ENCODE peak calls at places on chromosome 12, in five cellular contexts. T, M, F, V and L are unnamed samples.

GRCh38 chr12:46266869-46267617 is 1.8 kb downstream of the SLC38A1 start:
- DNase-seq in T (peak; percentile 24), M (peak; percentile 91), F (peak; percentile 65), V (peak; percentile 46), L (peak; percentile 55)

GRCh38 chr12:3543826-3544225 is 52.8 kb downstream of the PRMT8 start:
- DNase-seq in T (no peak), M (no peak), F (no peak), V (no peak), L (no peak)

GRCh38 chr12:104933778-104934177 is 24.3 kb downstream of the SLC41A2 start:
- DNase-seq in T (no peak), M (no peak), F (no peak), V (no peak), L (no peak)

GRCh38 chr12:131253376-131254026 is 299.8 kb downstream of the ADGRD1 start:
- DNase-seq in T (no peak), M (no peak), F (no peak), V (no peak), L (no peak)

GRCh38 chr12:902581-902980 is 46.9 kb downstream of the RAD52 start:
- DNase-seq in T (no peak), M (no peak), F (no peak), V (no peak), L (no peak)

GRCh38 chr12:29783773-29784666 is at the start of gene TMTC1:
- DNase-seq in T (peak; percentile 27), M (no peak), F (peak; percentile 91), V (peak; percentile 74), L (no peak)

GRCh38 chr12:12992418-12993175 is 7.5 kb downstream of the HEBP1 start:
- DNase-seq in T (peak; percentile 24), M (no peak), F (no peak), V (peak; percentile 32), L (no peak)

GRCh38 chr12:113788020-113788856 is 177.9 kb downstream of the RBM19 start:
- DNase-seq in T (no peak), M (no peak), F (no peak), V (no peak), L (no peak)

GRCh38 chr12:8860165-8860961 is 37.9 kb downstream of the A2ML1 start:
- DNase-seq in T (no peak), M (no peak), F (no peak), V (peak; percentile 22), L (peak; percentile 32)

GRCh38 chr12:22374499-22374898 is 40.0 kb upstream of the ST8SIA1 start:
- DNase-seq in T (no peak), M (no peak), F (no peak), V (no peak), L (no peak)

GRCh38 chr12:58081488-58081887 is 140.1 kb downstream of the ATP23 start:
- DNase-seq in T (no peak), M (no peak), F (no peak), V (no peak), L (no peak)

GRCh38 chr12:19506497-19506896 is 67.2 kb downstream of the AEBP2 start:
- DNase-seq in T (no peak), M (no peak), F (no peak), V (no peak), L (no peak)

GRCh38 chr12:122051231-122051876 is 27.2 kb upstream of the MLXIP start:
- DNase-seq in T (no peak), M (no peak), F (no peak), V (peak; percentile 47), L (no peak)

GRCh38 chr12:10385181-10385613 is 4.6 kb downstream of the KLRK1 start:
- DNase-seq in T (no peak), M (no peak), F (no peak), V (no peak), L (no peak)

GRCh38 chr12:93060666-93061413 is 131.7 kb upstream of the EEA1 start:
- DNase-seq in T (no peak), M (no peak), F (no peak), V (peak; percentile 42), L (no peak)

GRCh38 chr12:124278389-124279101 is 16.3 kb upstream of the RFLNA start:
- DNase-seq in T (no peak), M (no peak), F (no peak), V (peak; percentile 35), L (no peak)

GRCh38 chr12:124919646-124920352 is 5.3 kb upstream of the UBC start:
- DNase-seq in T (no peak), M (peak; percentile 80), F (no peak), V (no peak), L (no peak)

GRCh38 chr12:23399402-23399933 is 550.0 kb downstream of the SOX5 start:
- DNase-seq in T (no peak), M (no peak), F (peak; percentile 56), V (no peak), L (no peak)

GRCh38 chr12:13135336-13136178 is 32.1 kb upstream of the GSG1 start:
- DNase-seq in T (no peak), M (no peak), F (no peak), V (no peak), L (no peak)

GRCh38 chr12:104603545-104603973 is 146.8 kb downstream of the CHST11 start:
- DNase-seq in T (peak; percentile 47), M (no peak), F (no peak), V (no peak), L (no peak)

GRCh38 chr12:2925322-2925995 is 33.7 kb upstream of the TEAD4 start:
- DNase-seq in T (no peak), M (no peak), F (no peak), V (no peak), L (no peak)

GRCh38 chr12:79911889-79912656 is 22.8 kb downstream of the PPP1R12A start:
- DNase-seq in T (no peak), M (no peak), F (no peak), V (no peak), L (no peak)

GRCh38 chr12:113244015-113244983 is 23.0 kb downstream of the TPCN1 start:
- DNase-seq in T (no peak), M (no peak), F (peak; percentile 55), V (peak; percentile 63), L (no peak)

GRCh38 chr12:117827660-117828059 is 141.1 kb downstream of the KSR2 start:
- DNase-seq in T (no peak), M (no peak), F (no peak), V (no peak), L (no peak)

GRCh38 chr12:93442411-93443340 is 929 bp upstream of the UBE2N start:
- DNase-seq in T (no peak), M (no peak), F (no peak), V (no peak), L (no peak)

GRCh38 chr12:54378791-54379400 is 5.6 kb downstream of the ZNF385A start:
- DNase-seq in T (peak; percentile 88), M (peak; percentile 31), F (peak; percentile 91), V (peak; percentile 80), L (no peak)

GRCh38 chr12:45878630-45879255 is 111.6 kb downstream of the SCAF11 start:
- DNase-seq in T (no peak), M (no peak), F (no peak), V (no peak), L (no peak)

GRCh38 chr12:48979602-48980388 is 1.7 kb downstream of the WNT1 start:
- DNase-seq in T (no peak), M (peak; percentile 74), F (no peak), V (no peak), L (no peak)
- H3K4me3 ChIP-seq in T (no peak overlapping the region), M (peak overlapping the region; percentile 73), F (no peak overlapping the region), V (no peak overlapping the region), L (peak overlapping the region; percentile 28)

GRCh38 chr12:70609203-70609602 is 28.0 kb downstream of the PTPRB start:
- DNase-seq in T (no peak), M (no peak), F (no peak), V (no peak), L (no peak)
- H3K4me3 ChIP-seq in T (peak overlapping the region; percentile 58), M (no peak overlapping the region), F (peak overlapping the region; percentile 63), V (peak overlapping the region; percentile 26), L (no peak overlapping the region)

DNA sequence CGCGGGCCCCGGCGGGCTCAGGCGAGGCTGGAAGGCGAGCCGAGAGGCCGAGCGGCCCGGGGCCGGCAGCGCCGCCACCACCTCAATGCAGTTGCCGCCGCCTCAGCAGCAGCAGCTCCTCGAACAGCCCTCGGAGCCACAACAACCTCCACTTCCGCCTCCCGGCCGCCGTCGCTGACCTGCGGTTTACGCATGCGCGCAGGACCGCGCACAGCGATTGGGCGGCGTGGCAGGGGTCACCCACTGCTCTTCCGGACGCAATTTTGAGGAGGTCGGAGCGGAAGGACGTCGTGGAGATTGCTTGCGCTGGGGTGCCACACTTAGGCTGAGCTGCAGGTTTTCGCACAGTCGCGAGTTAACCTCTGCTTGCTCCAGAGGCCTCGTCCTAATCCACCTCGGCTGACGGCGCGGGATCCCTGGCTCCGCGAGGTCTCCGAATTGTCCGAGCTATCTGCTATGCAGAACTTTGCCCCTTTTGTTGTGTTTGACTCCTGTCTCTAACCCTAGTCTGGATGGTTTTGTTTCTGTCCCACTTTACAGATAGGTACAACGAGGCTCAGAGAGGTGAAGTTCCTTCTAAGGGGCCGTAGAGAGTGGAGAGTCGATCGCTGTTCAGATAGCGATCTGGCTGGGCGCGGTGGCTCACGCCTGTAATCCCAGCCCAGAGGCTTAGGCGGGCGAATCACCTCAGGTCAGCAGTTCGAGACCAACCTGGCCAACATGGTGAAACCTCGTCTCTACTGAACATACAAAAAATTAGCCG is at the start of the genes ACAD10 and BRAP:
- DNase-seq in T (peak; percentile 96), M (peak; percentile 89), F (peak; percentile 96), V (peak; percentile 94), L (peak; percentile 90)
- H3K4me3 ChIP-seq in T (peak within 1 kb of the TSS; percentile 89), M (peak within 1 kb of the TSS; percentile 68), F (peak within 1 kb of the TSS; percentile 93), V (peak within 1 kb of the TSS; percentile 94), L (peak within 1 kb of the TSS; percentile 98)

GRCh38 chr12:106583578-106584103 is 837 bp downstream of the RFX4 start:
- DNase-seq in T (peak; percentile 19), M (no peak), F (no peak), V (no peak), L (no peak)

GRCh38 chr12:106581543-106582263 is 1.1 kb upstream of the RFX4 start:
- DNase-seq in T (peak; percentile 27), M (no peak), F (no peak), V (no peak), L (no peak)

GRCh38 chr12:106584104-106585064 is 1.6 kb downstream of the RFX4 start:
- DNase-seq in T (peak; percentile 15), M (no peak), F (no peak), V (no peak), L (no peak)

GRCh38 chr12:106582264-106582591 is 576 bp upstream of the RFX4 start:
- DNase-seq in T (no peak), M (no peak), F (no peak), V (no peak), L (no peak)

DNA sequence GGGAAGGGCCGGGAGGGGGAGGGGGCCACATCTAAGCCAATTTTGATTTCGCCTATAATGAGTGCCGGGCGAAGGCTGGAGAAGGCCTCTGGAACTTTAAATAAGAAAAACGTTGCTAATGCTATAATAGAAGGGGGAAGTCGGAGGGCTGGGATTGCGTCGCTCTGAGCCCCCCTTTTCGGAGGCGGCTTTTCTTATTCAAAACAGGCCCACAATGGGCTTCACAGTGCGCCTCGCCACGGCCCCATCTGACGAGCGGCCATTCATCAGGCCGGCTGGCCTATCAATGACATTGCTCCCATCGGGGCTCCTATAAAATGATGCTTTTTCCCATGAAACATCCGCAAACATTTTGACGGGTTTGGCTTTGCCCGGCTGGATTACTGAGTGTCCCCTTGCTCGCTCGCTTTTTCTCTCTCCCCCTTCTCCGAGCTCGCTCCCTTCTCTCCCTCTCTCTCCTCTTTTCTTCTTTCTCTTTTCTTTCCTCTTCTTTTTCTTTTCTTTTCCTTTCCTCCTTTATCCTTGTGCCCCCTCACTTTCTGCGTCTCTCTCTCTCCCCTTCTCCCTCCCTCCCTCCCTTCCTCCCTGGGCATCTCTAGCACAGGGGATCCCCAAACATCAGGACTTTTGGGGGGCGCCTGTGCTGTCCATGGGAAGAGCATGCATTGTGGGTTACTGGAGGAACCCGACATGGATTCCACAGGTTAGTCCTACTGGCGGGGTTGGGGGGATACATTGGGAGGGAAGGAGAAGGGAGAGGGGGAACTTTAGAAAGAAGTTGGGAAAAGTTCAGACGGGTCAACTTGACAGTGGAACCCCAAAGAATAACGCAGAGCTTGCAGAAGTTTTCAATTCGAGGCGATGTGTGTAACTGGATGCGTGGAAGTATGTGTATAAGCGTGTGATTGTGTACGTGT is at the start of gene RFX4:
- DNase-seq in T (peak; percentile 13), M (no peak), F (no peak), V (no peak), L (no peak)
- H3K4me3 ChIP-seq in T (peak within 1 kb of the TSS; percentile 46), M (no peak within 1 kb of the TSS), F (no peak within 1 kb of the TSS), V (no peak within 1 kb of the TSS), L (no peak within 1 kb of the TSS)